ENCODE peak calls at places on chromosomes 11 and 22, in four cellular contexts. B, S, Y and W are unnamed samples.

GRCh38 chr11:2551131-2551530 is 106.3 kb downstream of the KCNQ1 start:
- DNase-seq in B (no peak), S (no peak), Y (no peak), W (no peak)

GRCh38 chr11:134599180-134599810 is 187.3 kb upstream of the B3GAT1 start:
- DNase-seq in B (peak; percentile 30), S (peak; percentile 26), Y (peak; percentile 27), W (no peak)

GRCh38 chr11:69251639-69252493 is 42.1 kb upstream of the MYEOV start:
- DNase-seq in B (no peak), S (no peak), Y (no peak), W (no peak)

GRCh38 chr11:5272395-5273017 is 2.8 kb upstream of the HBE1 start:
- DNase-seq in B (no peak), S (no peak), Y (no peak), W (no peak)

GRCh38 chr11:35282226-35282882 is 137.0 kb downstream of the SLC1A2 start:
- DNase-seq in B (no peak), S (no peak), Y (no peak), W (peak; percentile 89)

GRCh38 chr11:130118165-130118564 is 41.4 kb upstream of the ST14 start:
- DNase-seq in B (no peak), S (no peak), Y (no peak), W (no peak)

GRCh38 chr11:128467610-128468041 is 119.7 kb downstream of the ETS1 start:
- DNase-seq in B (no peak), S (no peak), Y (peak; percentile 86), W (peak; percentile 100)

GRCh38 chr11:29962243-29962642 is 54.6 kb downstream of the KCNA4 start:
- DNase-seq in B (peak; percentile 74), S (peak; percentile 72), Y (peak; percentile 75), W (no peak)

GRCh38 chr22:45328822-45329535 is 19.2 kb downstream of the FAM118A start:
- DNase-seq in B (no peak), S (no peak), Y (no peak), W (no peak)

GRCh38 chr11:129283141-129283540 is 91.0 kb upstream of the ARHGAP32 start:
- DNase-seq in B (no peak), S (peak; percentile 69), Y (peak; percentile 79), W (no peak)

GRCh38 chr11:69708731-69709401 is 5.0 kb upstream of the FGF19 start:
- DNase-seq in B (no peak), S (peak; percentile 75), Y (peak; percentile 67), W (no peak)

GRCh38 chr11:133951484-133952198 is 5.1 kb downstream of the IGSF9B start:
- DNase-seq in B (peak; percentile 71), S (peak; percentile 81), Y (peak; percentile 72), W (peak; percentile 4)

GRCh38 chr22:17368144-17368726 is 1.0 kb upstream of the CECR2 start:
- DNase-seq in B (no peak), S (no peak), Y (no peak), W (no peak)

GRCh38 chr11:75152090-75152489 is 1.2 kb downstream of the SLCO2B1 start:
- DNase-seq in B (no peak), S (no peak), Y (no peak), W (no peak)

GRCh38 chr22:25966448-25966913 is 202.8 kb upstream of the SEZ6L start:
- DNase-seq in B (no peak), S (no peak), Y (peak; percentile 81), W (no peak)

GRCh38 chr22:35985361-35985760 is 43.3 kb downstream of the RBFOX2 start:
- DNase-seq in B (no peak), S (no peak), Y (no peak), W (no peak)

GRCh38 chr11:66856496-66857233 is at the start of gene LRFN4:
- DNase-seq in B (no peak), S (no peak), Y (peak; percentile 64), W (no peak)

GRCh38 chr11:108500721-108501120 is 2.5 kb upstream of the POGLUT3 start:
- DNase-seq in B (no peak), S (no peak), Y (peak; percentile 16), W (no peak)

GRCh38 chr11:126434950-126435335 is 79.5 kb downstream of the ST3GAL4 start:
- DNase-seq in B (no peak), S (no peak), Y (peak; percentile 66), W (no peak)

GRCh38 chr22:29478326-29479276 is 1.4 kb upstream of the NEFH start:
- DNase-seq in B (peak; percentile 79), S (peak; percentile 55), Y (peak; percentile 56), W (no peak)

GRCh38 chr22:38943181-38943580 is 14.2 kb upstream of the APOBEC3A start:
- DNase-seq in B (no peak), S (peak; percentile 52), Y (peak; percentile 39), W (no peak)

GRCh38 chr22:45632791-45633515 is 38.7 kb upstream of the ATXN10 start:
- DNase-seq in B (no peak), S (no peak), Y (no peak), W (no peak)

GRCh38 chr22:31144223-31144622 is 3.9 kb upstream of the PLA2G3 start:
- DNase-seq in B (no peak), S (no peak), Y (no peak), W (peak; percentile 50)

GRCh38 chr11:8638300-8638699 is 44.2 kb downstream of the TRIM66 start:
- DNase-seq in B (no peak), S (no peak), Y (no peak), W (peak; percentile 45)

GRCh38 chr11:130609121-130610035 is 160.9 kb downstream of the ADAMTS15 start:
- DNase-seq in B (no peak), S (peak; percentile 47), Y (peak; percentile 40), W (no peak)

GRCh38 chr22:35205141-35205775 is 52.0 kb upstream of the HMGXB4 start:
- DNase-seq in B (no peak), S (no peak), Y (peak; percentile 77), W (no peak)

GRCh38 chr11:69970785-69971535 is 107.2 kb upstream of the ANO1 start:
- DNase-seq in B (no peak), S (no peak), Y (no peak), W (no peak)

GRCh38 chr11:36408476-36409136 is 101.5 kb downstream of the TRAF6 start:
- DNase-seq in B (no peak), S (no peak), Y (no peak), W (no peak)
- H2BK120ac ChIP-seq in B (no peak overlapping the region), S (no peak overlapping the region), Y (no peak overlapping the region), W (peak overlapping the region; percentile 72)

GRCh38 chr22:28051091-28051786 is 132.2 kb upstream of the PITPNB start:
- DNase-seq in B (no peak), S (no peak), Y (no peak), W (no peak)

GRCh38 chr22:28044546-28045173 is 125.6 kb upstream of the PITPNB start:
- DNase-seq in B (no peak), S (no peak), Y (no peak), W (no peak)

GRCh38 chr22:28051787-28052356 is 132.8 kb upstream of the PITPNB start:
- DNase-seq in B (peak; percentile 92), S (peak; percentile 75), Y (peak; percentile 72), W (peak; percentile 61)

GRCh38 chr22:28048529-28048928 is 129.5 kb upstream of the PITPNB start:
- DNase-seq in B (no peak), S (no peak), Y (no peak), W (no peak)

DNA sequence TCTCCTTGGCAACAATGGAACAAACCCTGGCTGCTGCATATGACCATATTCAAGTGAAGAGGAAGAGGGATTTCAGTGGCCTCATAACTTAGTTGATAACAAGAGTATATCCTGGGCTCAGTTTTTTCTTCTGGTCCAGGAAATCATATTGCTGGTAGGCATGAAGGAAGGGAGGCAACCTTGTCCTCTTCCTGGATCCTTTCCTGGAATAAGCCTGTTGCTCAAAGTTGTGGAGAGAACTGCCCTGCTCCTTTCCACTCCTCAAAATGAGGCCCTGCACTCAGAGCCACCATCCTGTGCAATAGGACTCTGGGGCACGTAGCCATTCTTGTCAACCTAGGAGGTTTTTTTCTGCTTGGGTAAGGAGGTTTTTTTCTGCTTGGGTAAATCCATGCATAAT is 128.7 kb upstream of the PITPNB start:
- DNase-seq in B (no peak), S (no peak), Y (no peak), W (no peak)
- H3K56ac ChIP-seq in B (no peak overlapping the region), S (no peak overlapping the region), Y (no peak overlapping the region), W (no peak overlapping the region)

GRCh38 chr22:49238181-49239141 is 589.2 kb downstream of the BRD1 start:
- DNase-seq in B (peak; percentile 31), S (peak; percentile 20), Y (no peak), W (no peak)
- H3K4me2 ChIP-seq in B (no peak overlapping the region), S (no peak overlapping the region), Y (no peak overlapping the region), W (no peak overlapping the region)

DNA sequence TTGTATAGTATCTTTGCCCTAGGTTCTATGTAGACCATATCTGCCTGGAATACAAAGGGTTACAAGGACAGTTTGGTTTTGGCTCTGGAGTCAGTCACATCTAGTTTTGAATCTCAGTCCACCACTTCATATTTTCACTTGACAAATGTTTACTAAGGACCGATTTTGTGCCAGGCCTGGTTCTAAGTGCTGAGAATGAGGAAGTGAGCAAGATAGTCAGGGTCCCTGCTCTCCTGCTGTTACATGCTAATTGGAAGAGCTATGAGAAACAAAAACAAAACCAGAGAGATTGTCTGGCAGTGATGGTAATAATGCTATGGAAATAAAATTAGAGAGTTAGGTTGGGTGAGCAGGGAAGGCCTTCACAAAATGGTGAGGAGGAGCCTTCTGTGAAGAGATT is 66.1 kb upstream of the ARHGAP20 start:
- DNase-seq in B (no peak), S (no peak), Y (no peak), W (peak; percentile 48)
- H2BK120ac ChIP-seq in B (no peak overlapping the region), S (no peak overlapping the region), Y (no peak overlapping the region), W (peak overlapping the region; percentile 89)